ENCODE peak calls at places on chromosomes 3 and 15, in eight cellular contexts. K, E, X, V, Y, B, O and A are unnamed samples.

GRCh38 chr3:144394052-144394451 is 422.4 kb downstream of the DIPK2A start:
- DNase-seq in O (no peak), B (no peak), X (no peak), V (no peak), E (no peak), Y (no peak), K (no peak), A (no peak)

GRCh38 chr3:8094415-8094814 is 407.2 kb upstream of the LMCD1 start:
- DNase-seq in O (no peak), B (no peak), X (no peak), V (no peak), E (no peak), Y (no peak), K (no peak), A (no peak)

GRCh38 chr15:48717458-48717857 is 71.9 kb upstream of the FBN1 start:
- DNase-seq in X (no peak), Y (no peak), V (no peak), K (no peak), E (no peak), B (no peak), O (no peak), A (no peak)

GRCh38 chr3:183583331-183584245 is 28.1 kb upstream of the KLHL6 start:
- DNase-seq in B (no peak), V (no peak), X (no peak), O (no peak), E (no peak), K (no peak), Y (no peak), A (peak)

GRCh38 chr3:125121246-125122010 is 65.6 kb upstream of the HEG1 start:
- DNase-seq in V (no peak), B (no peak), K (no peak), X (no peak), E (no peak), O (peak), Y (peak), A (no peak)

GRCh38 chr3:56593455-56594158 is 36.6 kb downstream of the CCDC66 start:
- DNase-seq in X (no peak), E (no peak), O (peak), B (no peak), K (no peak), V (no peak), Y (no peak), A (peak)

GRCh38 chr15:68536331-68537095 is 42.3 kb upstream of the CORO2B start:
- DNase-seq in V (no peak), O (no peak), B (peak), E (no peak), K (no peak), Y (no peak), X (no peak), A (no peak)

GRCh38 chr3:33128706-33129105 is 14.9 kb downstream of the CRTAP start:
- DNase-seq in X (no peak), E (no peak), O (no peak), V (no peak), K (no peak), B (no peak), Y (no peak), A (no peak)

GRCh38 chr3:9183811-9184463 is 65.5 kb downstream of the SRGAP3 start:
- DNase-seq in B (no peak), O (no peak), E (no peak), K (no peak), V (no peak), X (no peak), Y (no peak), A (no peak)

GRCh38 chr15:94670436-94671034 is 439.2 kb downstream of the MCTP2 start:
- DNase-seq in V (no peak), B (peak), K (no peak), X (no peak), O (peak), E (peak), Y (no peak), A (peak)

GRCh38 chr3:132983143-132983770 is 54.9 kb upstream of the TMEM108 start:
- DNase-seq in B (no peak), E (no peak), X (no peak), O (no peak), V (no peak), K (no peak), Y (no peak), A (no peak)

GRCh38 chr3:142705256-142705655 is 18.6 kb upstream of the TRPC1 start:
- DNase-seq in V (no peak), K (no peak), Y (no peak), B (no peak), E (no peak), O (no peak), X (peak), A (no peak)

GRCh38 chr15:39194431-39194830 is 386.4 kb upstream of the THBS1 start:
- DNase-seq in K (no peak), B (no peak), E (no peak), Y (no peak), V (no peak), X (no peak), O (no peak), A (no peak)

GRCh38 chr15:98865397-98866339 is 141.9 kb downstream of the PGPEP1L start:
- DNase-seq in B (no peak), X (peak), V (peak), O (peak), E (peak), K (peak), Y (peak), A (peak)

GRCh38 chr15:67922971-67923646 is 83.3 kb upstream of the RNU6-1 start:
- DNase-seq in K (no peak), B (no peak), X (no peak), V (no peak), O (no peak), E (peak), Y (no peak), A (no peak)

GRCh38 chr15:25170113-25170731 is 215.4 kb downstream of the SNRPN start:
- DNase-seq in K (no peak), O (no peak), X (no peak), Y (no peak), E (no peak), V (no peak), B (no peak), A (no peak)

GRCh38 chr3:150874666-150875219 is 30.5 kb downstream of the MINDY4B start:
- DNase-seq in V (no peak), O (no peak), Y (no peak), K (no peak), B (no peak), X (no peak), E (no peak), A (no peak)

GRCh38 chr3:194322701-194323174 is 28.4 kb downstream of the CPN2 start:
- DNase-seq in B (no peak), K (no peak), E (no peak), Y (no peak), V (no peak), X (no peak), O (no peak), A (peak)

GRCh38 chr3:105957722-105958121 is 88.9 kb upstream of the CBLB start:
- DNase-seq in Y (no peak), V (no peak), K (no peak), O (no peak), E (no peak), X (no peak), B (no peak), A (no peak)

GRCh38 chr15:72680931-72681330 is 5.1 kb downstream of the HIGD2B start:
- DNase-seq in O (no peak), K (no peak), B (no peak), V (no peak), Y (no peak), X (no peak), E (no peak), A (no peak)

GRCh38 chr15:74293021-74293810 is 57.1 kb downstream of the CCDC33 start:
- DNase-seq in V (no peak), X (no peak), O (no peak), K (no peak), Y (no peak), B (no peak), E (no peak), A (no peak)

GRCh38 chr3:150050510-150050909 is 79.8 kb upstream of the PFN2 start:
- DNase-seq in E (no peak), O (no peak), K (no peak), B (no peak), V (no peak), Y (no peak), X (no peak), A (no peak)

GRCh38 chr3:28901029-28901428 is 379.8 kb upstream of the RBMS3 start:
- DNase-seq in O (no peak), B (no peak), V (no peak), K (no peak), Y (no peak), E (no peak), X (no peak), A (no peak)

GRCh38 chr3:184952671-184953070 is 140.7 kb downstream of the VPS8 start:
- DNase-seq in V (no peak), X (no peak), K (no peak), B (no peak), O (no peak), E (no peak), Y (no peak), A (no peak)

GRCh38 chr3:174253221-174253620 is 605.9 kb upstream of the NAALADL2 start:
- DNase-seq in O (no peak), E (no peak), B (no peak), V (no peak), Y (no peak), X (no peak), K (no peak), A (no peak)

GRCh38 chr3:29937185-29937584 is 656.3 kb downstream of the RBMS3 start:
- DNase-seq in V (no peak), B (no peak), Y (no peak), X (no peak), E (no peak), O (no peak), K (no peak), A (no peak)

GRCh38 chr3:177680442-177680821 is 483.1 kb upstream of the TBL1XR1 start:
- DNase-seq in O (no peak), X (no peak), K (no peak), E (no peak), B (no peak), Y (no peak), V (no peak), A (no peak)

GRCh38 chr15:89030311-89030710 is 57.9 kb upstream of the ABHD2 start:
- DNase-seq in K (no peak), Y (no peak), B (no peak), O (no peak), V (no peak), X (no peak), E (no peak), A (no peak)

GRCh38 chr3:132641837-132642538 is 17.6 kb downstream of the ACAD11 start:
- DNase-seq in B (peak), X (peak), O (peak), Y (no peak), E (peak), V (no peak), K (no peak), A (peak)

GRCh38 chr3:53242642-53243041 is 13.2 kb downstream of the TKT start:
- DNase-seq in O (no peak), V (no peak), X (no peak), B (no peak), K (no peak), E (no peak), Y (no peak), A (no peak)

GRCh38 chr3:129424185-129424841 is 4.1 kb downstream of the EFCAB12 start:
- DNase-seq in E (no peak), K (no peak), V (peak), B (no peak), X (no peak), O (no peak), Y (no peak), A (no peak)

GRCh38 chr15:48395532-48396011 is 64.3 kb downstream of the DUT start:
- DNase-seq in K (no peak), E (no peak), B (no peak), Y (no peak), X (no peak), V (peak), O (no peak), A (no peak)